ENCODE peak calls at places on chromosomes 7 and 10, in nine cellular contexts. One of them, this sample, is unnamed.

GRCh38 chr10:123287594-123288247 is 133.5 kb downstream of the BUB3 start:
- DNase-seq in astrocyte of the spinal cord: peak; percentile 23
- DNase-seq in SW480: peak; percentile 77
- DNase-seq in hippocampal formation: no peak
- DNase-seq in mesothelial cell of epicardium: no peak
- DNase-seq in ascending aorta: no peak
- DNase-seq in stimulated activated CD4-positive, alpha-beta T cell treated with anti-CD3 and anti-CD28 coated beads, Interleukin-1b, Interleukin-23, amount 100 ng/mL, for 24 hours: no peak
- DNase-seq in tibial artery: no peak
- DNase-seq in nephron progenitor cell: no peak
- DNase-seq in this sample: no peak

GRCh38 chr7:103613655-103614642 is 167.9 kb upstream of the SLC26A5 start:
- DNase-seq in astrocyte of the spinal cord: no peak
- DNase-seq in SW480: peak; percentile 44
- DNase-seq in hippocampal formation: no peak
- DNase-seq in mesothelial cell of epicardium: no peak
- DNase-seq in ascending aorta: no peak
- DNase-seq in stimulated activated CD4-positive, alpha-beta T cell treated with anti-CD3 and anti-CD28 coated beads, Interleukin-1b, Interleukin-23, amount 100 ng/mL, for 24 hours: no peak
- DNase-seq in tibial artery: no peak
- DNase-seq in nephron progenitor cell: no peak
- DNase-seq in this sample: no peak

GRCh38 chr7:73671317-73671651 is 3.7 kb downstream of the VPS37D start:
- DNase-seq in astrocyte of the spinal cord: no peak
- DNase-seq in SW480: no peak
- DNase-seq in hippocampal formation: no peak
- DNase-seq in mesothelial cell of epicardium: no peak
- DNase-seq in ascending aorta: no peak
- DNase-seq in stimulated activated CD4-positive, alpha-beta T cell treated with anti-CD3 and anti-CD28 coated beads, Interleukin-1b, Interleukin-23, amount 100 ng/mL, for 24 hours: no peak
- DNase-seq in tibial artery: no peak
- DNase-seq in nephron progenitor cell: no peak
- DNase-seq in this sample: no peak

GRCh38 chr7:34807548-34808340 is 149.7 kb downstream of the NPSR1 start:
- DNase-seq in astrocyte of the spinal cord: no peak
- DNase-seq in SW480: no peak
- DNase-seq in hippocampal formation: no peak
- DNase-seq in mesothelial cell of epicardium: no peak
- DNase-seq in ascending aorta: no peak
- DNase-seq in stimulated activated CD4-positive, alpha-beta T cell treated with anti-CD3 and anti-CD28 coated beads, Interleukin-1b, Interleukin-23, amount 100 ng/mL, for 24 hours: no peak
- DNase-seq in tibial artery: no peak
- DNase-seq in nephron progenitor cell: no peak
- DNase-seq in this sample: no peak

GRCh38 chr7:40436761-40437160 is 302.0 kb downstream of the SUGCT start:
- DNase-seq in astrocyte of the spinal cord: no peak
- DNase-seq in SW480: no peak
- DNase-seq in hippocampal formation: no peak
- DNase-seq in mesothelial cell of epicardium: no peak
- DNase-seq in ascending aorta: no peak
- DNase-seq in stimulated activated CD4-positive, alpha-beta T cell treated with anti-CD3 and anti-CD28 coated beads, Interleukin-1b, Interleukin-23, amount 100 ng/mL, for 24 hours: no peak
- DNase-seq in tibial artery: no peak
- DNase-seq in nephron progenitor cell: no peak
- DNase-seq in this sample: no peak

GRCh38 chr10:71975087-71975890 is 11.1 kb downstream of the CHST3 start:
- DNase-seq in astrocyte of the spinal cord: no peak
- DNase-seq in SW480: no peak
- DNase-seq in hippocampal formation: peak; percentile 46
- DNase-seq in mesothelial cell of epicardium: no peak
- DNase-seq in ascending aorta: peak; percentile 90
- DNase-seq in stimulated activated CD4-positive, alpha-beta T cell treated with anti-CD3 and anti-CD28 coated beads, Interleukin-1b, Interleukin-23, amount 100 ng/mL, for 24 hours: no peak
- DNase-seq in tibial artery: peak; percentile 62
- DNase-seq in nephron progenitor cell: no peak
- DNase-seq in this sample: no peak

GRCh38 chr10:29858352-29859267 is 200.8 kb downstream of the JCAD start:
- DNase-seq in astrocyte of the spinal cord: peak; percentile 87
- DNase-seq in SW480: peak; percentile 59
- DNase-seq in hippocampal formation: no peak
- DNase-seq in mesothelial cell of epicardium: no peak
- DNase-seq in ascending aorta: peak; percentile 91
- DNase-seq in stimulated activated CD4-positive, alpha-beta T cell treated with anti-CD3 and anti-CD28 coated beads, Interleukin-1b, Interleukin-23, amount 100 ng/mL, for 24 hours: no peak
- DNase-seq in tibial artery: peak; percentile 70
- DNase-seq in nephron progenitor cell: peak; percentile 43
- DNase-seq in this sample: no peak

GRCh38 chr7:83677180-83677866 is 28.4 kb upstream of the SEMA3E start:
- DNase-seq in astrocyte of the spinal cord: peak; percentile 97
- DNase-seq in SW480: peak; percentile 92
- DNase-seq in hippocampal formation: no peak
- DNase-seq in mesothelial cell of epicardium: no peak
- DNase-seq in ascending aorta: no peak
- DNase-seq in stimulated activated CD4-positive, alpha-beta T cell treated with anti-CD3 and anti-CD28 coated beads, Interleukin-1b, Interleukin-23, amount 100 ng/mL, for 24 hours: no peak
- DNase-seq in tibial artery: no peak
- DNase-seq in nephron progenitor cell: no peak
- DNase-seq in this sample: no peak

GRCh38 chr7:68199951-68200660 is 1203.5 kb downstream of the TYW1 start:
- DNase-seq in astrocyte of the spinal cord: no peak
- DNase-seq in SW480: no peak
- DNase-seq in hippocampal formation: no peak
- DNase-seq in mesothelial cell of epicardium: no peak
- DNase-seq in ascending aorta: no peak
- DNase-seq in stimulated activated CD4-positive, alpha-beta T cell treated with anti-CD3 and anti-CD28 coated beads, Interleukin-1b, Interleukin-23, amount 100 ng/mL, for 24 hours: no peak
- DNase-seq in tibial artery: no peak
- DNase-seq in nephron progenitor cell: no peak
- DNase-seq in this sample: no peak

GRCh38 chr10:117246997-117247667 is 6.2 kb downstream of the SLC18A2 start:
- DNase-seq in astrocyte of the spinal cord: no peak
- DNase-seq in SW480: peak; percentile 43
- DNase-seq in hippocampal formation: no peak
- DNase-seq in mesothelial cell of epicardium: no peak
- DNase-seq in ascending aorta: no peak
- DNase-seq in stimulated activated CD4-positive, alpha-beta T cell treated with anti-CD3 and anti-CD28 coated beads, Interleukin-1b, Interleukin-23, amount 100 ng/mL, for 24 hours: no peak
- DNase-seq in tibial artery: no peak
- DNase-seq in nephron progenitor cell: no peak
- DNase-seq in this sample: no peak

GRCh38 chr7:17646181-17646956 is 293.9 kb downstream of the SNX13 start:
- DNase-seq in astrocyte of the spinal cord: peak; percentile 75
- DNase-seq in SW480: peak; percentile 47
- DNase-seq in hippocampal formation: peak; percentile 21
- DNase-seq in mesothelial cell of epicardium: no peak
- DNase-seq in ascending aorta: no peak
- DNase-seq in stimulated activated CD4-positive, alpha-beta T cell treated with anti-CD3 and anti-CD28 coated beads, Interleukin-1b, Interleukin-23, amount 100 ng/mL, for 24 hours: no peak
- DNase-seq in tibial artery: no peak
- DNase-seq in nephron progenitor cell: no peak
- DNase-seq in this sample: no peak

GRCh38 chr7:122988333-122988732 is 7.2 kb downstream of the TAS2R16 start:
- DNase-seq in astrocyte of the spinal cord: no peak
- DNase-seq in SW480: no peak
- DNase-seq in hippocampal formation: no peak
- DNase-seq in mesothelial cell of epicardium: no peak
- DNase-seq in ascending aorta: no peak
- DNase-seq in stimulated activated CD4-positive, alpha-beta T cell treated with anti-CD3 and anti-CD28 coated beads, Interleukin-1b, Interleukin-23, amount 100 ng/mL, for 24 hours: no peak
- DNase-seq in tibial artery: no peak
- DNase-seq in nephron progenitor cell: no peak
- DNase-seq in this sample: no peak